ENCODE peak calls at places on chromosome 4, in six cellular contexts. A, U, M, V, P and K are unnamed samples.

GRCh38 chr4:127574643-127575042 is 58.1 kb upstream of the INTU start:
- DNase-seq in U (no peak), A (no peak), M (no peak), V (no peak), P (no peak), K (no peak)

GRCh38 chr4:107599841-107600240 is 120.2 kb downstream of the PAPSS1 start:
- DNase-seq in U (no peak), P (no peak), V (no peak), A (no peak), M (no peak), K (no peak)

GRCh38 chr4:105572296-105572695 is 19.9 kb downstream of the ARHGEF38 start:
- DNase-seq in A (no peak), U (no peak), M (no peak), P (no peak), V (no peak), K (no peak)

GRCh38 chr4:74426101-74426500 is 18.8 kb upstream of the AREG start:
- DNase-seq in U (no peak), P (no peak), A (no peak), M (no peak), V (peak; percentile 95), K (no peak)

GRCh38 chr4:76539979-76540378 is 105.0 kb downstream of the SHROOM3 start:
- DNase-seq in A (no peak), V (peak; percentile 36), P (no peak), U (no peak), M (no peak), K (no peak)

GRCh38 chr4:2762048-2762447 is 5.9 kb upstream of the TNIP2 start:
- DNase-seq in V (no peak), A (no peak), U (no peak), P (no peak), M (no peak), K (no peak)

GRCh38 chr4:4299006-4299405 is 9.0 kb downstream of the ZBTB49 start:
- DNase-seq in M (no peak), V (no peak), P (no peak), U (no peak), A (no peak), K (no peak)

GRCh38 chr4:111434581-111434980 is 710.7 kb upstream of the FAM241A start:
- DNase-seq in P (no peak), A (no peak), U (no peak), M (no peak), V (peak; percentile 12), K (peak; percentile 77)

GRCh38 chr4:146051724-146052396 is 113.2 kb upstream of the ZNF827 start:
- DNase-seq in V (peak; percentile 82), A (no peak), P (peak; percentile 17), U (no peak), M (no peak), K (no peak)

GRCh38 chr4:1026115-1026514 is 14.7 kb downstream of the FGFRL1 start:
- DNase-seq in M (no peak), V (peak; percentile 25), P (peak; percentile 54), A (peak; percentile 56), U (peak; percentile 26), K (peak; percentile 4)

GRCh38 chr4:101157415-101158135 is 189.8 kb downstream of the PPP3CA start:
- DNase-seq in V (peak; percentile 41), P (no peak), U (no peak), M (no peak), A (no peak), K (no peak)

GRCh38 chr4:165994706-165995105 is 121.7 kb downstream of the TLL1 start:
- DNase-seq in A (peak; percentile 2), V (peak; percentile 12), U (no peak), P (no peak), M (no peak), K (no peak)

GRCh38 chr4:157885785-157886184 is 287.0 kb downstream of the GASK1B start:
- DNase-seq in M (no peak), A (no peak), P (no peak), U (no peak), V (no peak), K (peak; percentile 9)

GRCh38 chr4:99190336-99190735 is 28.7 kb downstream of the ADH6 start:
- DNase-seq in V (no peak), A (no peak), M (no peak), P (no peak), U (no peak), K (no peak)

GRCh38 chr4:89069481-89069880 is 12.5 kb upstream of the FAM13A start:
- DNase-seq in M (no peak), P (no peak), V (no peak), U (no peak), A (no peak), K (no peak)

GRCh38 chr4:39641451-39641850 is 2.8 kb upstream of the SMIM14 start:
- DNase-seq in V (no peak), U (no peak), A (no peak), M (no peak), P (no peak), K (no peak)

GRCh38 chr4:94458682-94459081 is 6.9 kb downstream of the PDLIM5 start:
- DNase-seq in V (no peak), P (no peak), U (no peak), M (no peak), A (no peak), K (peak; percentile 55)

GRCh38 chr4:18391370-18391728 is 369.8 kb upstream of the LCORL start:
- DNase-seq in M (no peak), A (no peak), U (no peak), P (no peak), V (no peak), K (no peak)

GRCh38 chr4:53688186-53688790 is 97.0 kb upstream of the LNX1 start:
- DNase-seq in V (peak; percentile 100), P (peak; percentile 91), A (peak; percentile 55), U (no peak), M (no peak), K (no peak)

GRCh38 chr4:129092636-129093172 is 635 bp downstream of the SCLT1 start:
- DNase-seq in U (no peak), P (peak; percentile 9), A (no peak), V (peak; percentile 36), M (no peak), K (peak; percentile 42)

GRCh38 chr4:38659346-38659745 is 4.7 kb upstream of the KLF3 start:
- DNase-seq in V (no peak), M (no peak), P (no peak), U (no peak), A (no peak), K (no peak)

GRCh38 chr4:89298160-89298559 is 9.4 kb downstream of the GPRIN3 start:
- DNase-seq in V (no peak), A (no peak), M (no peak), U (peak; percentile 52), P (no peak), K (peak; percentile 83)

GRCh38 chr4:88177981-88178632 is 19.7 kb upstream of the ABCG2 start:
- DNase-seq in V (peak; percentile 80), P (peak; percentile 59), A (no peak), M (no peak), U (no peak), K (no peak)

GRCh38 chr4:625631-626031 is 258 bp downstream of the PDE6B start:
- DNase-seq in U (no peak), M (no peak), V (no peak), P (no peak), A (no peak), K (no peak)

GRCh38 chr4:184514121-184514988 is 40.0 kb upstream of the IRF2 start:
- DNase-seq in V (peak; percentile 94), P (peak; percentile 90), U (no peak), A (peak; percentile 15), M (no peak), K (no peak)

GRCh38 chr4:173200103-173200502 is 31.5 kb downstream of the GALNT7 start:
- DNase-seq in A (no peak), P (no peak), U (no peak), M (no peak), V (no peak), K (no peak)

GRCh38 chr4:52288212-52288611 is 237.1 kb downstream of the SPATA18 start:
- DNase-seq in P (no peak), U (no peak), M (no peak), V (no peak), A (no peak), K (no peak)

GRCh38 chr4:157372154-157372553 is 151.6 kb downstream of the GRIA2 start:
- DNase-seq in M (no peak), A (no peak), U (no peak), P (no peak), V (no peak), K (peak; percentile 76)

GRCh38 chr4:18882468-18882867 is 860.9 kb upstream of the LCORL start:
- DNase-seq in P (peak; percentile 12), M (no peak), A (peak; percentile 16), U (no peak), V (peak; percentile 70), K (no peak)

GRCh38 chr4:82043081-82043808 is 330.5 kb downstream of the HNRNPD start:
- DNase-seq in A (peak; percentile 58), M (peak; percentile 15), U (no peak), V (no peak), P (no peak), K (peak; percentile 27)

GRCh38 chr4:12579172-12579571 is 905.0 kb downstream of the RAB28 start:
- DNase-seq in P (no peak), V (no peak), M (no peak), A (no peak), U (no peak), K (no peak)

GRCh38 chr4:76748649-76749048 is 149.3 kb downstream of the SOWAHB start:
- DNase-seq in A (peak; percentile 30), M (peak; percentile 3), P (no peak), U (no peak), V (peak; percentile 70), K (peak; percentile 12)

GRCh38 chr4:154364012-154364863 is 127.4 kb downstream of the DCHS2 start:
- DNase-seq in M (no peak), A (no peak), V (no peak), P (no peak), U (no peak), K (no peak)

GRCh38 chr4:169210516-169211108 is 60.1 kb downstream of the SH3RF1 start:
- DNase-seq in M (no peak), P (no peak), A (no peak), V (no peak), U (no peak), K (no peak)

GRCh38 chr4:152968806-152969394 is 32.8 kb downstream of the FHDC1 start:
- DNase-seq in V (no peak), A (no peak), P (peak; percentile 45), M (no peak), U (no peak), K (no peak)

GRCh38 chr4:123744664-123745290 is 348.2 kb downstream of the SPRY1 start:
- DNase-seq in P (no peak), A (no peak), M (no peak), U (no peak), V (peak; percentile 94), K (peak; percentile 20)

GRCh38 chr4:163536101-163536500 is 41.6 kb downstream of the TMA16 start:
- DNase-seq in A (no peak), V (no peak), M (no peak), P (no peak), U (no peak), K (no peak)